ENCODE peak calls at places on chromosome 19, in ten cellular contexts. K is upper lobe of left lung, D is colonic mucosa, E is kidney epithelial cell, F is PC-9, I is brain microvascular endothelial cell, Z is cardiac muscle cell, Y is PC-3, M is heart right ventricle, N is heart left ventricle. R is an unnamed sample.
A peak's percentile ranks its signal among the peaks of the same experiment; 100 is the strongest.

GRCh38 chr19:50628146-50628545 is 11.5 kb downstream of the SYT3 start:
- DNase-seq in I (no peak), F (no peak), K (no peak), Y (no peak), M (no peak), Z (no peak), E (no peak), N (no peak), D (no peak), R (no peak)

GRCh38 chr19:47729468-47729798 is 15.9 kb upstream of the NOP53 start:
- DNase-seq in Y (peak; percentile 89), F (peak; percentile 86), D (peak; percentile 58), N (peak; percentile 74), I (no peak), M (peak; percentile 68), K (peak; percentile 86), E (peak; percentile 79), Z (peak; percentile 90), R (peak; percentile 69)

GRCh38 chr19:33438016-33438671 is 64.6 kb downstream of the CEBPG start:
- DNase-seq in Z (peak; percentile 39), E (no peak), K (no peak), M (peak; percentile 44), D (no peak), F (peak; percentile 14), I (no peak), N (peak; percentile 9), Y (peak; percentile 1), R (no peak)

GRCh38 chr19:6239401-6239844 is 40.4 kb downstream of the MLLT1 start:
- DNase-seq in I (no peak), F (no peak), Y (peak; percentile 61), M (peak; percentile 24), Z (peak; percentile 62), E (no peak), N (peak; percentile 52), K (no peak), D (no peak), R (no peak)

GRCh38 chr19:30870861-30871260 is 478.4 kb downstream of the TSHZ3 start:
- DNase-seq in K (no peak), F (no peak), M (no peak), Z (peak; percentile 0), N (no peak), Y (no peak), I (no peak), D (no peak), E (no peak), R (no peak)

GRCh38 chr19:52007436-52007804 is 591 bp downstream of the ZNF615 start:
- DNase-seq in Z (peak; percentile 12), I (no peak), M (no peak), D (no peak), N (no peak), F (peak; percentile 16), K (no peak), Y (no peak), E (no peak), R (no peak)

GRCh38 chr19:29576043-29576442 is 30.0 kb upstream of the POP4 start:
- DNase-seq in D (no peak), Z (no peak), Y (no peak), M (no peak), N (no peak), I (no peak), E (no peak), F (no peak), K (no peak), R (no peak)

GRCh38 chr19:13004273-13004672 is 9.0 kb downstream of the NFIX start:
- DNase-seq in Y (no peak), K (peak; percentile 62), I (no peak), N (no peak), M (no peak), E (no peak), F (no peak), D (peak; percentile 74), Z (no peak), R (no peak)

GRCh38 chr19:3931041-3931440 is 1.8 kb upstream of the NMRK2 start:
- DNase-seq in F (peak; percentile 13), Y (no peak), I (no peak), K (no peak), M (peak; percentile 75), E (no peak), D (no peak), N (peak; percentile 91), Z (no peak), R (no peak)

GRCh38 chr19:18807861-18808331 is 16.8 kb upstream of the COMP start:
- DNase-seq in E (no peak), Z (peak; percentile 61), Y (no peak), D (no peak), I (no peak), N (no peak), M (no peak), K (no peak), F (no peak), R (peak; percentile 47)

GRCh38 chr19:4088975-4089374 is 22.3 kb upstream of the ZBTB7A start:
- DNase-seq in E (no peak), Y (no peak), F (no peak), D (peak; percentile 29), I (no peak), M (no peak), Z (no peak), K (no peak), N (peak; percentile 18), R (no peak)

GRCh38 chr19:28208745-28209144 is 1004.2 kb downstream of the UQCRFS1 start:
- DNase-seq in Y (no peak), I (no peak), F (no peak), E (no peak), D (no peak), Z (no peak), M (no peak), N (no peak), K (no peak), R (no peak)

GRCh38 chr19:45577111-45577905 is 7.3 kb downstream of the OPA3 start:
- DNase-seq in Y (peak; percentile 95), F (peak; percentile 79), I (peak; percentile 94), M (peak; percentile 38), Z (peak; percentile 87), K (no peak), E (peak; percentile 86), N (peak; percentile 83), D (peak; percentile 70), R (peak; percentile 61)
- H3K4me3 ChIP-seq in Y (peak overlapping the region; percentile 40), F (peak overlapping the region; percentile 15), I (no peak overlapping the region), M (no peak overlapping the region), Z (no peak overlapping the region), K (no peak overlapping the region), E (no peak overlapping the region), N (no peak overlapping the region), D (no peak overlapping the region), R (no peak overlapping the region)

DNA sequence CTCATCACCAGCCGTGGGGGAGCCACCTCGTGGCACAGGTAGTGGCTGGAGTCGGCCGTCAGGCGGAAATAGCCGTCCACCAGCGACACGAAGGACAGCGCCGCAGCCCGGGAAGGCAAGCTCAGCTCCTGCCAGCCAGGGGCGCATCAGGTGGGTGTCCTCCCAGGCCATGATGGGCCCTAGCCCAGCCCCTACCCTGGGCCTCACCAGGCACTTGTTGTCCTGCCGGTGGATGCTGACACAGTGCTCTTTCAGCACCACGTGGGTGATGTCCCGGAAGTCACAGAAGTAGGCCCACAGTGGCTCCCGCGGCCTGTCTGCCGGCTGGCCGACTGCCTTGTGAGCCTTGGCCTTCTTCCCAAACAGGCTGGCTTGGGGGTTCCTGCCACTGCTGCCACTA is 15.7 kb downstream of the TYK2 start:
- DNase-seq in Y (no peak), M (no peak), N (no peak), Z (no peak), I (no peak), F (no peak), K (no peak), E (no peak), D (no peak), R (no peak)
- H3K36me3 ChIP-seq in Y (peaks cover 62% of the 10 kb centered on the region), M (peaks cover 7% of the 10 kb centered on the region), N (peaks cover 97% of the 10 kb centered on the region), Z (peaks cover 5% of the 10 kb centered on the region), I (peaks cover 63% of the 10 kb centered on the region), F (peaks cover 10% of the 10 kb centered on the region), K (peaks cover 82% of the 10 kb centered on the region), E (no peaks in the 10 kb centered on the region), D (peaks cover 12% of the 10 kb centered on the region), R (peaks cover 32% of the 10 kb centered on the region)

GRCh38 chr19:1503089-1503924 is 9.5 kb downstream of the ADAMTSL5 start:
- DNase-seq in N (no peak), Y (peak; percentile 21), K (peak; percentile 39), D (peak; percentile 62), F (peak; percentile 33), Z (peak; percentile 43), M (peak; percentile 64), E (no peak), I (peak; percentile 14), R (no peak)

GRCh38 chr19:1502433-1503088 is 10.3 kb downstream of the ADAMTSL5 start:
- DNase-seq in Z (no peak), K (no peak), I (no peak), D (no peak), M (no peak), N (no peak), F (no peak), E (no peak), Y (no peak), R (no peak)

GRCh38 chr19:1505991-1506881 is 6.6 kb downstream of the ADAMTSL5 start:
- DNase-seq in M (no peak), D (no peak), I (no peak), Z (no peak), F (no peak), E (no peak), Y (no peak), K (no peak), N (no peak), R (no peak)

GRCh38 chr19:1505012-1505411 is 7.8 kb downstream of the ADAMTSL5 start:
- DNase-seq in Y (no peak), E (no peak), F (no peak), M (no peak), K (no peak), D (no peak), Z (no peak), N (no peak), I (no peak), R (no peak)

DNA sequence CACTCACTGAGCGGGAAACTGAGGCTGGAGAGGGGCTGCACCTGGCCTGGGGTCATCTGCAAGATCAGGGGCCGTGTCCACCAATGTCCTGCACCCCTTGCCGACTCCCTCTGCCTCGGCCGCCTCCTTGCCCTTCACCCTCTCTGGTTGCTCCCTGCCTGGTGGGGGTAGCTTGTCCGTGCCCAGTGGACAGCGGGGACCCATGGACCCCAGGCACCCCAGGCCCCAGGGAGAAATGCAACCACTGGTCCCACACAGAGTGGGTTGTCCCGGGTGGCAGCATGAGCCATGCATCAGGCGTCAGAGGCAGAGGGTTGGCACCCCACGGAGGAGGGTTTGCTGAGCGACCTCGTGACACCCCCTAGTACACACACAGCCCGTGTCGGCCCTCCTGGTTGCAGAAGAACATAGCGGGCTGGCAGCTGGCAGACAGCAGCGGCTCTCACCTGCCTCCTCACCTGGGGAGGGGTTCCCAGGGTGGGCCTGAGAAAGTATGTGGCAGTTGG is 8.8 kb downstream of the ADAMTSL5 start:
- DNase-seq in M (no peak), F (no peak), I (no peak), Y (no peak), K (no peak), E (no peak), N (no peak), Z (no peak), D (no peak), R (no peak)
- H3K4me3 ChIP-seq in M (no peak overlapping the region), F (no peak overlapping the region), I (no peak overlapping the region), Y (no peak overlapping the region), K (no peak overlapping the region), E (no peak overlapping the region), N (no peak overlapping the region), Z (no peak overlapping the region), D (no peak overlapping the region), R (no peak overlapping the region)

DNA sequence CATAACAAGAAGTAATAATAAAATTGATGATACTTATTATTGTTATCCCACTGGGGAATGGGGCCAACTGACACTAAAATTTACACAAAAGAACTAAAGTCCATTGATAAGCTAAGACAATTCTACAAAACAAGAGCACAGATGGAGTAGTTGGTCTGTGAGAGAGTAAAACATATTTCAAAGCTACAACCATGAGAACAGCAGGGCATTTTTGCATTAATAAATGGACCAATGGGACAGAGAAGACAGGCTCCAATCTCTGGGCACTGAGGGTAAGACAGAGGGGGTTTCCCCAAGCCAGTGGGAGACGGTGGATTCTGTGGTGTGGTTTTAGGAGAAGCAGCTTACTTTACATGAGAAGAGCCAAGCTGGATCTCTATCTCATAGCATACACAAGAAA is 14.4 kb downstream of the KANK2 start:
- DNase-seq in Z (no peak), F (no peak), N (no peak), E (no peak), D (no peak), I (no peak), Y (no peak), K (no peak), M (no peak), R (no peak)
- H3K36me3 ChIP-seq in Z (no peaks in the 10 kb centered on the region), F (no peaks in the 10 kb centered on the region), N (peaks cover 81% of the 10 kb centered on the region), E (no peaks in the 10 kb centered on the region), D (no peaks in the 10 kb centered on the region), I (peaks cover 26% of the 10 kb centered on the region), Y (peaks cover 10% of the 10 kb centered on the region), K (peaks cover 5% of the 10 kb centered on the region), M (no peaks in the 10 kb centered on the region), R (peaks cover 26% of the 10 kb centered on the region)